ENCODE peak calls at places on chromosomes 5 and 9, in ten cellular contexts. H, U, D, A, F, B, L, T, G and K are unnamed samples.

GRCh38 chr9:124869466-124869985 is 7.6 kb downstream of the ARPC5L start:
- DNase-seq in H (peak), U (peak), D (peak), A (no peak), F (peak), B (no peak), L (no peak), T (no peak), G (no peak), K (no peak)

GRCh38 chr5:6822556-6823343 is 109.5 kb downstream of the TENT4A start:
- DNase-seq in H (no peak), U (no peak), D (no peak), A (no peak), F (no peak), B (no peak), L (no peak), T (no peak), G (no peak), K (peak)

GRCh38 chr5:9947231-9947693 is 302.4 kb downstream of the ATPSCKMT start:
- DNase-seq in H (no peak), U (no peak), D (no peak), A (peak), F (no peak), B (no peak), L (no peak), T (no peak), G (no peak), K (peak)

GRCh38 chr5:157518963-157519362 is 56.6 kb downstream of the ADAM19 start:
- DNase-seq in H (no peak), U (no peak), D (no peak), A (no peak), F (no peak), B (no peak), L (no peak), T (no peak), G (no peak), K (no peak)

GRCh38 chr5:170623576-170624181 is 119.9 kb downstream of the KCNIP1 start:
- DNase-seq in H (no peak), U (no peak), D (peak), A (peak), F (no peak), B (peak), L (no peak), T (peak), G (no peak), K (peak)

GRCh38 chr9:70410368-70410767 is 4.1 kb downstream of the KLF9 start:
- DNase-seq in H (no peak), U (no peak), D (peak), A (peak), F (no peak), B (no peak), L (no peak), T (no peak), G (no peak), K (peak)

GRCh38 chr5:176606032-176606431 is 3.9 kb downstream of the GPRIN1 start:
- DNase-seq in H (no peak), U (no peak), D (no peak), A (no peak), F (no peak), B (no peak), L (no peak), T (no peak), G (no peak), K (no peak)

GRCh38 chr9:15354713-15355112 is 47.7 kb upstream of the TTC39B start:
- DNase-seq in H (peak), U (no peak), D (no peak), A (no peak), F (no peak), B (no peak), L (no peak), T (no peak), G (no peak), K (no peak)

GRCh38 chr9:95515272-95516113 is 1.3 kb downstream of the PTCH1 start:
- DNase-seq in H (peak), U (peak), D (no peak), A (no peak), F (no peak), B (no peak), L (peak), T (peak), G (peak), K (no peak)